ENCODE peak calls at places on chromosomes 13 and 19, in six cellular contexts. N is thyroid gland, V is ovary, I is esophagus squamous epithelium, S is gastrocnemius medialis, K is adrenal gland. U is an unnamed sample.

GRCh38 chr19:12840091-12841079 is 2.1 kb downstream of the MAST1 start:
- DNase-seq in N (peak), S (peak), K (peak), V (no peak), I (no peak), U (peak)

GRCh38 chr13:52319876-52320275 is 86.1 kb downstream of the THSD1 start:
- DNase-seq in S (no peak), N (no peak), K (no peak), I (no peak), V (no peak), U (no peak)

GRCh38 chr19:33396701-33397535 is 23.4 kb downstream of the CEBPG start:
- DNase-seq in S (peak), K (no peak), N (no peak), V (no peak), I (no peak), U (no peak)

GRCh38 chr19:12482505-12482886 is 2.1 kb downstream of the ZNF709 start:
- DNase-seq in N (no peak), S (no peak), V (no peak), I (no peak), K (no peak), U (no peak)

GRCh38 chr13:98923641-98924397 is 54.0 kb downstream of the DOCK9 start:
- DNase-seq in V (no peak), S (no peak), N (no peak), K (no peak), I (no peak), U (no peak)

GRCh38 chr13:27172495-27172842 is 858 bp upstream of the USP12 start:
- DNase-seq in V (no peak), K (no peak), I (no peak), N (no peak), S (no peak), U (peak)

GRCh38 chr13:84479656-84480055 is 597.4 kb upstream of the SLITRK1 start:
- DNase-seq in N (no peak), S (no peak), K (no peak), I (no peak), V (no peak), U (no peak)

GRCh38 chr13:96992633-96993032 is 1.6 kb downstream of the OXGR1 start:
- DNase-seq in K (no peak), S (no peak), N (no peak), V (no peak), I (no peak), U (no peak)

GRCh38 chr19:15675560-15675959 is 2.7 kb downstream of the CYP4F12 start:
- DNase-seq in S (no peak), I (no peak), V (no peak), N (no peak), K (no peak), U (no peak)

GRCh38 chr19:11453468-11454341 is 18.3 kb downstream of the PRKCSH start:
- DNase-seq in I (no peak), K (no peak), V (no peak), N (no peak), S (no peak), U (no peak)

GRCh38 chr13:106096661-106097092 is 438.8 kb downstream of the EFNB2 start:
- DNase-seq in K (no peak), I (no peak), N (no peak), S (no peak), V (no peak), U (no peak)

GRCh38 chr13:30870049-30870884 is 35.8 kb upstream of the MEDAG start:
- DNase-seq in S (peak), K (peak), N (peak), V (peak), I (no peak), U (peak)
- TF ChIP-seq POLR2A in S (no peak), K (no peak), N (no peak), V (peak), I (no peak), U (no peak)

DNA sequence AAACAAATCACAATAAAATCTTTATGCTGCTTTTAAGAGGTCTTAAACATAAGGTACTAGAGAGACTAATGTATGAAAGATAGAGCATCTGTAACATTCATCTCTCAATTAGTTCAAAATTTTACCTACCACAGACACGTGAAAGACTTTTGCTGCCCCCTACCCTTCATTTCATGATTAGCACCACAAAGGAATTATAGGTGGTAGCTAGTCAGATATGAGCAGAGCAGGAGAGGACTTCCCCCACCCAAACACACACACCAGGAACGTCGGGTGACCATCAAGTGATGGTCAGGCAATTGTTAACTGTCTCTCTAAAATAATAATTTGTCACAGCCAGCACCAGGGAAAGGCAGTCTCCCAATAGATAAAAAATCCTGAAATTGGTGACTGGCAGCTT is 1531.7 kb upstream of the SPRY2 start:
- DNase-seq in V (no peak), N (no peak), S (no peak), I (no peak), K (no peak), U (no peak)
- H3K27ac ChIP-seq in V (no peak), N (no peak), S (no peak), I (no peak), K (no peak), U (no peak)

DNA sequence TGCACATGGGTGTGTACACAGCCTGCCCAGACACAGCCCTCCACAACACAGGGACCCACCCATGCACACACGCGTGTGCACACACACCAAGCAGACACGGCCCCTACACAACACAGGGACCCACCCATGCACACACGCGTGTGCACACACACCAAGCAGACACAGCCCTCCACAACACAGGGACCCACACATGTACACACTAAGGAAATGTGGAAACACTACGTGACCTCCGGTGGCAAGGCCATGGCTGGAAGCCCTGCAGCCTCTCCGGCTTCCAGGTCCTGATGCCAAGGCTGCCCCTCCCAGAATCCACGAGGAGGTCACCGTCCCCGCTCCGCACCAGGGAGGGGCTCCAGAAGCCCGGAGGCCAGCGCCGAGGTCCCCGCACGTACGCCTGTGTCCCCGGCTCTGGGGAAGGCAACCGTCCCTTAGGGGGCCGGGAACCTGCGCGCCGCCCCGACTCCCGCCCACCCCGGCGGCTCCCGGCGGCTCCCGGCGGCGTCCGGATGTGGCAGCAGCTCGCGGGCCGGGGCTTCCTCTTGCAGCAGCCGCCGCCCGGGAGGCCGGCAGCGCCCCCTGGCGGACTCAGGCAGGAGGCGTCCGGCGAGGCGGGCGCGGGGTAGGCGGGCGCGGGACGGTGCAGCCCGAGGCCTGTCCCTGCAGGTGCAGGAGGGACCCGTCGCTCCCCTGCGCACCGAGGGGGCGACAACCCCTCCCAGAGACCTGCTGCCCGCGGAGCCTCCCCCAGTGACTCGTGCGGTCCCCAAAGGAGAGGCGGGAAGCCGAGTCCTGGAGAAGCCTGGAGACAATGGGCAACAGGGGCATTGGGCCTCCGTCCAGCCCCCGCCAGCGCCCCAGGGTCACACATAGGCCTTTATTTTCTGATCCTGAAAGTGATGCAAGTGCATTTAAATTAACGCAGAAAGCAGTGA is 29.9 kb upstream of the GRTP1 start:
- DNase-seq in K (peak), I (peak), S (peak), N (peak), V (peak), U (peak)
- TF ChIP-seq CTCF in K (peak), I (peak), S (peak), N (peak), V (peak), U (peak)

DNA sequence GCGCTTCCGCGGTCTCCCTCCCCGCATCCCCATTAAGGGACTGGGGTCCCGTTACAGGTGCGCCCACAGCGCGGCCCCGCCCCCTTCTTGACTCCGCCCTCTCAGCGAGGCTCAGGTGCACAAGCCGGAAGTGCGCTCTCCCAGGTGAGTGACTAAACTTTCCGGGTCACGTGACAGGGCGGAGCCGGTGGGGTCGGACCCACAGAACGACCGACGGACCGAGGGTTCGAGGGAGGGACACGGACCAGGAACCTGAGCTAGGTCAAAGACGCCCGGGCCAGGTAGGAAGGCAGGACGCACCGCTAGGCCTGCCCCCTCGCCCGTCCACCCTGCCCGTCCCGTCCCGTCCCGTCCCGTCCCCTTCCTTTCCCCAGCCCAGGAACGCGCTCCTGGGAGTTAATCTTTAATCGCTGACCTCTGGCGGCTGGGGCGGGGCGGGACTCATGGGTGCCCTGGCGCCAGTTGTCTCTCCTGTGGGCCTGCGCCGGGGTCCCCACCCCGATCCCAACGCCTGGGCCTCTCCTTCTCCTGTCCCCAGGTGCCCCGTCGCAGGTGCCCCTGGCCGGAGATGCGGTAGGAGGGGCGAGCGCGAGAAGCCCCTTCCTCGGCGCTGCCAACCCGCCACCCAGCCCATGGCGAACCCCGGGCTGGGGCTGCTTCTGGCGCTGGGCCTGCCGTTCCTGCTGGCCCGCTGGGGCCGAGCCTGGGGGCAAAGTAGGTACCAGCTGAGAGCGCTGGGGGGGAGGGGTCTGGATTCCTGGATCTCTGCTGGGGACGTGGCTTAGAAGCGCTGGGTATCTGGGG is at the start of gene CRB3:
- DNase-seq in N (peak), V (no peak), K (no peak), I (no peak), S (no peak), U (peak)
- TF ChIP-seq POLR2A in N (peak), V (no peak), K (no peak), I (peak), S (no peak), U (no peak)

GRCh38 chr19:53980553-53981407 is 10.7 kb upstream of the CACNG6 start:
- DNase-seq in V (no peak), S (peak), K (no peak), N (no peak), I (no peak), U (peak)
- H3K27ac ChIP-seq in V (no peak), S (peak), K (no peak), N (no peak), I (no peak), U (no peak)

DNA sequence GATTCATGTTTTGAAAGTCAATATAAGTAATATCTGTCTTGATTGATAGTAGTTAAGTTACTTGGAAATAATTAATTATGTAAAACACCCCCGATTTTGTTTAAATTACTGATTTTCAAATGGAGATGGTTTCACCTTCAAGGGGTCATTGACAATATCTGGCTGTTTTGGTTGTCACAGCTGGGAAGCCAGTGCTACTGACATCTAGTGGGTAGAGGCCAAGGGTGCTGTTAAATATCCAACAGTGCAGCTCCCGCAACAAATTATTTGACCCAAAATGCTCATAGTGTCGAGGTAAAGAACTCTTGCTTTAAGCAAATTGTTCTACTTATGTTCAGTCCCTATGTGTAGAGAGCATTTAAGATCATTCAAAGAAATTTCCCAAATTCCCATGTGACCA is 50.6 kb upstream of the PCDH20 start:
- DNase-seq in K (no peak), N (no peak), S (no peak), I (no peak), V (no peak), U (no peak)
- TF ChIP-seq CTCF in K (no peak), N (no peak), S (no peak), I (no peak), V (no peak), U (no peak)

DNA sequence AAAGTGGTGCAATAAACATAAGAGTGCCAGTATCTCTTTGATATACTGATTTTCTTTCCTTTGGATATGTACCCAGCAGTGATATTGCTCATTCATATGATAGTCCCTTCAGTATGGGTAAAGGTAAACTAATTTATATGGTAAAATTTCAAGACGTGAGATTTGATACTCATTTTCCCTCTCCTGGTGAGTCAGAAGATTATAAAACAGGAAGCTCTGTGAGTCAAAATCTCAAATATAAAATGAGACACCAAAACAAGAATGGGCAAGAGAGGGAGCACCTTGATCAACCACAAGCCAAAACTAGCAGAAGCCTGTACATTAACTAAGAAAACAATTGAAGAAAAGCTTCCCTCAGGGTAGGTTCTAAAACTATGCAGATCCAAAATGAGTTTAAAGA is 216.3 kb downstream of the SLITRK6 start:
- DNase-seq in K (no peak), S (no peak), I (no peak), V (no peak), N (no peak), U (no peak)
- TF ChIP-seq POLR2A in K (no peak), S (no peak), I (no peak), V (no peak), N (no peak), U (no peak)

DNA sequence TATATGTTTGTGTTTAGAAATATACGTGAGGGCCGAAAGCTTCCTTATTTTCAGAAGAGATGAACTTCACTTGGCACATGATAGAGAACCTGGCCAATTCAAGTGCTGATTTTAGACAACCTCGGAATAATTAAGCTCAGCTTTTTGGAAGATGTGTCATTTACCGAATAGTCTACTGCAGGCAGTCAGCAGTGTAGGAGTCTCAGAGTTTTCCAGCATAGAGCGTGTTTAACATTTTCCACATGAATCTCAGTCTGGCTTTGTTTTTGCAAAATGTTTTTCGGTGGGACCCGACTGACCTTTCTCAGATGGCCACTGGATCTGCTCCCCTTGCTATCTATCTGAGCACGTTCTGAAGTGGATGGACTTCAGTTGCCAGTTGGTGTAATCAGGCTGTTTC is 4.7 kb downstream of the RNASEH2B start:
- DNase-seq in V (no peak), K (no peak), I (no peak), S (no peak), N (no peak), U (no peak)
- H3K27ac ChIP-seq in V (no peak), K (no peak), I (peak), S (no peak), N (no peak), U (no peak)

DNA sequence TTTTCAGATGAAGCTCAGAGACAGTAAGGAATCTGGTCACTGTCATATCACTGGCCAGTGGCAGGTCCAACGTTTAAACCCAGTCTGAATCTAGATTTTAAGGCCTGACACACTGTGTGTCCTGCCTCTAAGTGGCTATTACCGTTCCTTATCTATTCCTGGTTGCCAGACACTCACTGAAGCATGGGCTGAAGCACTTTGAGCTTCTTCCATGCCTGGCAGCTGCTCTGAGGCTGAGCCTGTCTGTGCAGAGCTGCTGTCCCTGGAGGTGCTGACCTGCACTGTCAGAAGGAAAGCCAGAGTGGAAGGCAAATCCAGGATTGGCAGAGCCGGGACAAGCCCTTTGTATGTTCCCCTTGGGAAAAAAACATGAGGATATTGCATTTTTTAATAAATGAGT is 109.2 kb upstream of the SLC7A1 start:
- DNase-seq in V (no peak), I (no peak), S (no peak), K (no peak), N (peak), U (no peak)
- TF ChIP-seq CTCF in V (no peak), I (no peak), S (no peak), K (no peak), N (no peak), U (no peak)

DNA sequence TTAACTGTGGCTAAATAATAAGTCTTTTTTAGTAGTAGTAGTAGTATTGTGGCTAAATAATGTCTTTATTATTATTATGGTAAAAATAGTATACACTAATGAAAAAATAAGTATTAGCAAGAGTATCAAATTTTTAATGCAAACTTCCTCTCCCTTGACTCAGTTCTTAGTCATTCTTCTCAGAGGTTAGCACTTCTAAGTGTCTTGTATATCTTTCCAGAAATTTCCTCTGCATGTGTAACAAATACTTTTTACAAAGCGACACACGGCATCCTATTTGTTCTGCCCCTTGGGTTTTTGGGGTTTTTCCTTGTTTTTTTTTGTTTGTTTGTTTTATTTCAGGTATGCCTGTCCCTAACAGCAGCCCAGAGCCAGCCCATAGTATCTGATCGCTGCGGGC is 20.9 kb downstream of the SIN3B start:
- DNase-seq in K (no peak), V (no peak), N (no peak), I (no peak), S (no peak), U (no peak)
- TF ChIP-seq POLR2A in K (no peak), V (no peak), N (no peak), I (no peak), S (no peak), U (no peak)

U was measured in testis.